ENCODE peak calls at places on chromosome 7, in four cellular contexts. B, H, K and P are unnamed samples. For H3K4me1, the result is how much of the 10 kb centered on the place peaks cover.

GRCh38 chr7:27154901-27155815 is 1.3 kb downstream of the HOXA7 start:
- DNase-seq in B (peak), K (peak), H (no peak), P (no peak)

GRCh38 chr7:151251926-151252835 is 3.7 kb upstream of the SMARCD3 start:
- DNase-seq in H (peak), B (no peak), K (peak), P (no peak)

GRCh38 chr7:126493801-126494200 is 758.9 kb downstream of the GRM8 start:
- DNase-seq in B (no peak), K (no peak), H (no peak), P (no peak)

GRCh38 chr7:128091106-128091505 is 59.9 kb upstream of the LRRC4 start:
- DNase-seq in H (no peak), B (no peak), K (peak), P (no peak)

GRCh38 chr7:93194368-93194767 is 31.9 kb downstream of the HEPACAM2 start:
- DNase-seq in K (no peak), H (no peak), B (no peak), P (no peak)

GRCh38 chr7:94423116-94423515 is 28.4 kb downstream of the COL1A2 start:
- DNase-seq in K (no peak), B (no peak), H (no peak), P (no peak)

GRCh38 chr7:129083525-129083924 is 28.6 kb upstream of the TNPO3 start:
- DNase-seq in B (no peak), K (no peak), H (no peak), P (no peak)

GRCh38 chr7:139682136-139683013 is 95.4 kb downstream of the HIPK2 start:
- DNase-seq in H (no peak), K (no peak), B (no peak), P (no peak)

GRCh38 chr7:147492621-147493020 is 1097.9 kb upstream of the C7orf33 start:
- DNase-seq in K (no peak), B (no peak), H (no peak), P (no peak)

GRCh38 chr7:128351296-128352123 is 7.8 kb upstream of the RBM28 start:
- DNase-seq in H (peak), K (no peak), B (peak), P (no peak)

GRCh38 chr7:3244241-3244814 is 56.7 kb upstream of the SDK1 start:
- DNase-seq in K (no peak), H (peak), B (no peak), P (no peak)

GRCh38 chr7:33191326-33191725 is 62.0 kb downstream of the BBS9 start:
- DNase-seq in K (peak), B (no peak), H (no peak), P (no peak)

GRCh38 chr7:106289848-106290247 is 5.1 kb upstream of the NAMPT start:
- DNase-seq in B (no peak), K (no peak), H (no peak), P (no peak)

GRCh38 chr7:131653418-131654248 is 97.2 kb upstream of the PODXL start:
- DNase-seq in H (peak), K (no peak), B (no peak), P (no peak)

GRCh38 chr7:158567153-158567603 is 20.4 kb downstream of the PTPRN2 start:
- DNase-seq in B (no peak), H (peak), K (peak), P (peak)

GRCh38 chr7:39270018-39270417 is 292.3 kb downstream of the POU6F2 start:
- DNase-seq in K (no peak), H (no peak), B (no peak), P (no peak)

GRCh38 chr7:78052112-78052511 is 253.5 kb downstream of the PHTF2 start:
- DNase-seq in K (no peak), B (no peak), H (no peak), P (no peak)

GRCh38 chr7:75866497-75867389 is 12.1 kb upstream of the RHBDD2 start:
- DNase-seq in B (peak), H (peak), K (peak), P (peak)

GRCh38 chr7:27640914-27641570 is 21.6 kb downstream of the HIBADH start:
- DNase-seq in B (no peak), H (no peak), K (peak), P (no peak)

GRCh38 chr7:64310426-64310825 is 3.3 kb upstream of the ZNF736 start:
- DNase-seq in H (no peak), K (no peak), B (no peak), P (no peak)

GRCh38 chr7:131066635-131067034 is 261.0 kb upstream of the MKLN1 start:
- DNase-seq in K (no peak), H (no peak), B (no peak), P (no peak)

GRCh38 chr7:2872296-2872874 is 28.3 kb upstream of the GNA12 start:
- DNase-seq in K (no peak), H (peak), B (no peak), P (no peak)

GRCh38 chr7:26127411-26127810 is 24.6 kb upstream of the NFE2L3 start:
- DNase-seq in B (no peak), K (no peak), H (no peak), P (no peak)

GRCh38 chr7:1979591-1980560 is 252.9 kb downstream of the MAD1L1 start:
- DNase-seq in B (peak), K (no peak), H (no peak), P (peak)

GRCh38 chr7:98281757-98282652 is 519 bp downstream of the BRI3 start:
- DNase-seq in K (peak), H (peak), B (peak), P (no peak)

GRCh38 chr7:98278936-98279335 is 2.5 kb upstream of the BRI3 start:
- DNase-seq in H (peak), B (no peak), K (no peak), P (no peak)

GRCh38 chr7:98280296-98280695 is 1.2 kb upstream of the BRI3 start:
- DNase-seq in H (no peak), K (no peak), B (no peak), P (no peak)

GRCh38 chr7:98282727-98283126 is 1.2 kb downstream of the BRI3 start:
- DNase-seq in H (peak), K (no peak), B (no peak), P (no peak)

GRCh38 chr7:98280791-98281756 is at the start of gene BRI3:
- DNase-seq in B (peak), K (peak), H (peak), P (peak)
- TF ChIP-seq CTCF in B (no peak), K (no peak), H (no peak), P (no peak)

GRCh38 chr7:144835166-144835611 is 664 bp downstream of the TPK1 start:
- DNase-seq in H (peak), K (peak), B (no peak), P (peak)
- TF ChIP-seq POLR2AphosphoS5 in H (no peak), K (peak), B (no peak), P (no peak)

GRCh38 chr7:90923576-90923975 is 327.5 kb downstream of the CDK14 start:
- DNase-seq in K (no peak), B (no peak), H (no peak), P (no peak)
- H3K4me1 ChIP-seq in K (under half), B (under half), H (under half), P (under half)

GRCh38 chr7:7595451-7595850 is 28.8 kb downstream of the MIOS start:
- DNase-seq in B (no peak), K (no peak), H (peak), P (no peak)
- TF ChIP-seq CTCF in B (peak), K (no peak), H (peak), P (peak)

GRCh38 chr7:23469150-23469960 is 936 bp downstream of the IGF2BP3 start:
- DNase-seq in B (peak), H (peak), K (no peak), P (no peak)

GRCh38 chr7:23467281-23467680 is 3.0 kb downstream of the IGF2BP3 start:
- DNase-seq in B (no peak), H (peak), K (no peak), P (no peak)

GRCh38 chr7:23468721-23469149 is 1.6 kb downstream of the IGF2BP3 start:
- DNase-seq in K (no peak), B (peak), H (peak), P (no peak)

GRCh38 chr7:23469961-23470250 is 385 bp downstream of the IGF2BP3 start:
- DNase-seq in H (no peak), B (no peak), K (no peak), P (no peak)

DNA sequence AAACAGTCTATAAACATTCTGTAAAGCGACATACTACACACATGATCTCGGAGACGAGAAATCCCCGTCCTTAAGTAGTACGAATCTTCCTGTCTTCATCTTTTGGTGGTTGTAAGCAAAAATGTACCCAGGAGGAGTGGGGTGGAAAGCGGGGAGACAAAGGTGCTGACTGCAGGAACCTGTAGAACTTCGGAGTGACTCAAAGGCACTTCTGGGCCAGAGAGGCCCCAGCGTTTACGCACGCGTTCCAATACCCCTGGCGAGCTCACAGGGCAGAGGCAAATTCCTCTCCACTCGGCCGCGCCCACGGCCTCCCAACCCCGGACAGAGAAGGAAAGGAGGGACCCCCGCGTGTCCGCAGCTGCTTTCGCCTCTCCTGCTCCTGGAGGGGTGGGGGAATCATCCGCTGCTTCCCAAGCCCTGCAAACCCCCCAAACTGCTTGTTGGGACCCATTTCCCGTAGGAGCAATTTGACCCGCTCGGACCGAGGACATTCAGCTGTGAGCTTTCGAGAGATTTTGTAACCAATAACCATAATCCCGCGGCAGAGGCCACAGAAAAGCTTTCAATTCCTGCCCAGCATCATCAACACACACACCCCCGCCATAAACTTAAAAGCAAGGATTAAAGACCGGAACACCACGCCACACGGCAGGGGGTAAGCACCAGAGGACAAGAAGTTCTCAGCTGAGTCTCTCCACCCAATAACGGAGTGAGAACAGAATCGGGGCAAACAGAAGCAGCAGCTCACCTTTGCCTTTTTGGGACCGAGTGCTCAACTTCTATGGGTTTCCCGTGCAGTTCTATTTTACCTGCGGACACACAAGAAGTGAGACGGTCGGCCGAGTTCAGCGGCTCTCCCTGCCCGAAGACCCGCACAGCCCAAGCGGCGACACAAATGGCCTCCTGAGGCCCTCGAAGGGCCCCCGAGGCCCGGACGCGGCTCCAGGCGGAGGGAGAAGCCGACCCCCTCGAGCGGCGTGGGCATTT is 2.3 kb downstream of the IGF2BP3 start:
- DNase-seq in B (peak), H (peak), K (no peak), P (no peak)
- TF ChIP-seq POLR2AphosphoS5 in B (peak), H (no peak), K (no peak), P (no peak)

GRCh38 chr7:44986218-44987053 is 7.6 kb upstream of the MYO1G start:
- DNase-seq in K (peak), B (peak), H (peak), P (peak)

GRCh38 chr7:44983742-44984477 is 5.1 kb upstream of the MYO1G start:
- DNase-seq in K (no peak), B (peak), H (no peak), P (no peak)

GRCh38 chr7:44985900-44986217 is 7.0 kb upstream of the MYO1G start:
- DNase-seq in H (no peak), B (no peak), K (no peak), P (no peak)

GRCh38 chr7:44984478-44984758 is 5.6 kb upstream of the MYO1G start:
- DNase-seq in B (no peak), K (no peak), H (no peak), P (no peak)

GRCh38 chr7:44985033-44985695 is 6.3 kb upstream of the MYO1G start:
- DNase-seq in K (no peak), H (peak), B (peak), P (no peak)
- H3K4me1 ChIP-seq in K (under half), H (under half), B (under half), P (under half)

GRCh38 chr7:97798036-97799019 is 66.4 kb downstream of the TAC1 start:
- DNase-seq in B (no peak), H (no peak), K (no peak), P (no peak)

DNA sequence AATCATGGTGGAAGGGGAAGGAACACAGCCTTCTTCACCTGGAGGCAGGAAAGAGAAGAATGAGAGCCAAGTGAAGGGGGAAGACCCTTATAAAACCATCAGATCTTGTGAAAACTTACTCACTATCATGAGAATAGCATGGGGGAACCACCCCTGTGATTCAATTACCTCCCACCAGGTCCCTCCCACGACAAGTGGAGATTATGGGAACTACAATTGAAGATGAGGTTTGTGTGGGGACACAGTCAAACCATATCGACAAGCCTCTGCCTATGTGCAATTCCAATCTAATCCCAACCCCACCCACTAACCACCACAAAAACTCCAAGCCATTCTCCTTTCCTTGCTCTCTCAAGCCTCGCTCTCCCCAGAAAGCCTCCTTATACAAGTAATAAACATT is 69.2 kb downstream of the TAC1 start:
- DNase-seq in H (no peak), B (no peak), K (no peak), P (no peak)
- TF ChIP-seq CTCF in H (no peak), B (no peak), K (no peak), P (no peak)

GRCh38 chr7:7177044-7177517 is 5.3 kb upstream of the C1GALT1 start:
- DNase-seq in H (no peak), B (no peak), K (no peak), P (no peak)
- TF ChIP-seq POLR2AphosphoS5 in H (no peak), B (no peak), K (no peak), P (no peak)

GRCh38 chr7:116967983-116968382 is 14.7 kb downstream of the ST7 start:
- DNase-seq in H (no peak), B (no peak), K (no peak), P (no peak)
- H3K4me1 ChIP-seq in H (under half), B (under half), K (under half), P (under half)

GRCh38 chr7:133851416-133851815 is 275.7 kb upstream of the LRGUK start:
- DNase-seq in K (no peak), H (no peak), B (no peak), P (no peak)

GRCh38 chr7:133853706-133854276 is 273.3 kb upstream of the LRGUK start:
- DNase-seq in H (peak), K (peak), B (no peak), P (peak)

GRCh38 chr7:133858311-133858710 is 268.8 kb upstream of the LRGUK start:
- DNase-seq in B (no peak), K (no peak), H (no peak), P (no peak)

GRCh38 chr7:133857376-133858119 is 269.6 kb upstream of the LRGUK start:
- DNase-seq in K (no peak), H (no peak), B (no peak), P (no peak)

DNA sequence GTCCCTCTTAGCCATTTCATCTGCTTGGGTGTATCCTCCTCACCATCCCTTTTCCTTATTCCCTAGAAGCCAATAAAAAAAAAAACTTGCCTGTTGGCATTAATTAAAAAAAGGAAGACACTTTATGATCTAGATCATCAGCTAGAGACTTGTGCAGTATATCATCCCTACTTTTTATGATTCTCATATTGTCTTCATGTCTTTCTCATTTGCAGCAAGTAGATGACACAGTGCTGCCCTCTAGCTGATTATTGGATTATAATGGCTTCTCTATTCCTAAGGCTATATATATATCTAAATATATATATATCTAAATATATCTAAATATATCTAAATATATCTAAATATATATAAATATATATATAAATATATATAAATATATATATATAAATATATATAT is 272.4 kb upstream of the LRGUK start:
- DNase-seq in B (no peak), K (no peak), H (peak), P (peak)
- TF ChIP-seq CTCF in B (peak), K (no peak), H (peak), P (peak)